ENCODE peak calls at places on chromosomes 11 and 22, in nine cellular contexts. C is body of pancreas, K is ovary, T is OCI-LY7, J is mammary epithelial cell, Q is uterus, Z is tibial artery, F is hepatocyte, S is upper lobe of right lung. L is an unnamed sample. For H3K36me3, the result is how much of the 10 kb centered on the place peaks cover.

GRCh38 chr11:8930456-8931175 is 2.1 kb downstream of the C11orf16 start:
- DNase-seq in F (no peak), J (no peak), S (no peak), C (no peak), Q (no peak), T (no peak), K (no peak), Z (no peak), L (no peak)

GRCh38 chr11:70399681-70400112 is 1.4 kb downstream of the CTTN start:
- DNase-seq in Z (peak), Q (peak), C (peak), S (peak), K (peak), J (peak), F (peak), T (no peak), L (peak)

GRCh38 chr22:19719055-19719482 is 4.3 kb upstream of the GP1BB start:
- DNase-seq in K (peak), Q (no peak), Z (no peak), F (no peak), S (no peak), T (no peak), C (no peak), J (no peak), L (no peak)

GRCh38 chr22:39478461-39478860 is 21.6 kb downstream of the MGAT3 start:
- DNase-seq in T (no peak), C (peak), K (no peak), F (peak), S (no peak), Z (no peak), J (peak), Q (no peak), L (no peak)

GRCh38 chr22:35172452-35172851 is 84.8 kb upstream of the HMGXB4 start:
- DNase-seq in J (no peak), K (no peak), F (no peak), C (no peak), Z (no peak), S (peak), Q (no peak), T (no peak), L (no peak)

GRCh38 chr11:11442791-11443190 is 89.7 kb upstream of the CSNK2A3 start:
- DNase-seq in Z (no peak), Q (no peak), K (no peak), S (no peak), F (peak), J (no peak), T (no peak), C (no peak), L (no peak)

GRCh38 chr11:117748771-117749540 is 48.1 kb downstream of the DSCAML1 start:
- DNase-seq in C (no peak), F (peak), Q (no peak), T (no peak), K (no peak), J (no peak), S (no peak), Z (no peak), L (no peak)

GRCh38 chr11:124917115-124917637 is 1.9 kb upstream of the HEPN1 start:
- DNase-seq in F (no peak), Q (no peak), J (no peak), S (no peak), Z (no peak), K (no peak), T (no peak), C (no peak), L (no peak)

GRCh38 chr11:2093575-2094353 is 45.4 kb downstream of the IGF2 start:
- DNase-seq in Q (no peak), T (no peak), S (peak), F (no peak), C (peak), Z (peak), J (peak), K (no peak), L (no peak)

GRCh38 chr11:45021001-45021400 is 70.3 kb upstream of the TP53I11 start:
- DNase-seq in F (no peak), Q (no peak), C (no peak), J (no peak), Z (peak), T (peak), K (no peak), S (no peak), L (peak)

GRCh38 chr22:20260071-20260722 is 7.9 kb downstream of the RTN4R start:
- DNase-seq in K (no peak), T (no peak), F (no peak), Q (no peak), C (no peak), Z (no peak), S (no peak), J (no peak), L (no peak)

GRCh38 chr22:25396615-25397200 is 167.8 kb upstream of the GRK3 start:
- DNase-seq in T (no peak), K (no peak), F (no peak), S (no peak), C (no peak), J (no peak), Z (no peak), Q (no peak), L (no peak)

GRCh38 chr11:44978961-44979331 is 28.3 kb upstream of the TP53I11 start:
- DNase-seq in C (peak), Q (no peak), J (peak), F (no peak), T (no peak), S (no peak), Z (no peak), K (no peak), L (no peak)

DNA sequence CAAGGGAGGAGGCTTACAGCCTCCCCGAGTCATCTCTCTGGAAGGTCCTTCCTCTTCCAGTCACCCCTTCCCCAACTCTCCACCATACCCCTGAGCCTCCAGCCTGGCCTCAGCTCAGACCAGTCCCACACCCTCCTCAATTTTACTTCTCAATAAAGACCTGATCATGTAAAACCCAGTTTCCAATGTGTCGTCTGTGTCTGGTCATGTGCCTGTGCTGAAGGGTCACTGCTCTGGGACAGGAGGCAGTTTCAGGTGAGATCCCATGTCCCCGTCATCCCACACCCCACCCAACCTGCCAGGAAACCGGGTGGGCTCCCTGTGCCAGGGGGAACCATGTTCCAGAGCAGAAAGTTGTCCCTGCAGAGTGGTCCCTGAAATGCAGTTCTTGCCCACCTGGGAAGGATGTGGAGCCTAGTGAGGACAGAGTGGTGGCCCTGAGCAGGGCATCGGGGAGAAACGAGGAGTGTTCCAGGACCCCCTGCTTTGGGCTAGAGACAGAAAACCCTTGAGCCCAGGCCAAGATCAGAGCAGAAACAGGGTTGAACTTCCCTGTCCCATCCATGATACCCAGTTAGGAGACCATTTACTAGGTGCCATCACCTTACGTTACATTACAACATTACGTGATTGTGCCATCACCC is 19.4 kb downstream of the IGLL5 start:
- DNase-seq in S (no peak), K (no peak), F (no peak), J (no peak), Z (no peak), Q (no peak), C (no peak), T (no peak), L (no peak)
- H3K36me3 ChIP-seq in S (under half), K (under half), F (under half), J (under half), Z (under half), Q (under half), C (under half), T (under half), L (under half)

GRCh38 chr11:12868315-12869073 is 140.6 kb upstream of the RASSF10 start:
- DNase-seq in J (no peak), Q (no peak), K (no peak), S (no peak), Z (no peak), C (no peak), F (no peak), T (no peak), L (no peak)
- TF ChIP-seq CTCF in J (peak), Q (peak), K (peak), S (no peak), Z (no peak), C (peak), F (peak), T (peak), L (peak)

GRCh38 chr22:45885171-45885840 is 91.7 kb downstream of the WNT7B start:
- DNase-seq in C (no peak), Q (no peak), T (no peak), Z (no peak), K (no peak), F (no peak), S (peak), J (no peak), L (peak)

GRCh38 chr22:45887202-45888131 is 89.5 kb downstream of the WNT7B start:
- DNase-seq in K (no peak), S (peak), F (no peak), Q (no peak), C (peak), Z (no peak), T (no peak), J (peak), L (no peak)

GRCh38 chr22:45886502-45886901 is 90.5 kb downstream of the WNT7B start:
- DNase-seq in K (no peak), F (no peak), S (peak), Q (no peak), T (no peak), J (no peak), Z (no peak), C (no peak), L (no peak)

GRCh38 chr22:45884201-45885067 is 92.5 kb downstream of the WNT7B start:
- DNase-seq in S (peak), J (no peak), T (no peak), Z (no peak), C (no peak), K (no peak), F (no peak), Q (no peak), L (peak)

DNA sequence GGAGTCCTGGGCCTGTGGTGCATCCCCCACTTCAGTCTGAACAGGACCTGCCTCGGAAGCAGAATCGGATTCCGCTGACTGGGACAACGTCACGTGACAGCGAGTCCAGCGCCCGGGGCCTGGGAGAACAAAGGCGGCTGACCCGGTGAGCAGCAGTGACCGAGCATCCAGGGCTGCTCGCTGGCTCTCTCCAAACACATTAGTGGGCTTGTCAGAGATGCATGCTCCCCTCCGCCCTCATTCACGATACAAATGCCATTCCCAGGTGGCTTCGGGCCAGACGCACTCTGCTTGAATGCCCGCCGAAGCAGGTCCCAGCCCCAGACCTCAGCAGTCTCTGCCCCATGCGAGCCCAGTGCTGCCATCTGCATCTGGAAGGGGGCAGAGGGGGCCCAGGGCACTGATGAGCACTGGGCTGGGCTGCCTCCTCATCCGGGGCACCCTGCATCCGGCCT is 91.0 kb downstream of the WNT7B start:
- DNase-seq in C (no peak), S (peak), J (no peak), F (no peak), Z (no peak), K (no peak), T (no peak), Q (no peak), L (no peak)
- H3K36me3 ChIP-seq in C (under half), S (under half), J (under half), F (under half), Z (under half), K (under half), T (under half), Q (under half), L (under half)

GRCh38 chr11:114027941-114028340 is 31.6 kb upstream of the ZBTB16 start:
- DNase-seq in T (peak), C (no peak), J (no peak), S (no peak), Q (no peak), F (no peak), K (no peak), Z (no peak), L (no peak)
- TF ChIP-seq CTCF in T (peak), C (no peak), J (no peak), S (no peak), Q (peak), F (peak), K (no peak), Z (no peak), L (no peak)

GRCh38 chr11:674406-674805 is 20.6 kb downstream of the DEAF1 start:
- DNase-seq in J (no peak), Z (no peak), K (no peak), C (no peak), Q (no peak), S (no peak), F (no peak), T (no peak), L (no peak)
- H3K36me3 ChIP-seq in J (under half), Z (under half), K (under half), C (under half), Q (under half), S (half or more), F (under half), T (half or more), L (half or more)

DNA sequence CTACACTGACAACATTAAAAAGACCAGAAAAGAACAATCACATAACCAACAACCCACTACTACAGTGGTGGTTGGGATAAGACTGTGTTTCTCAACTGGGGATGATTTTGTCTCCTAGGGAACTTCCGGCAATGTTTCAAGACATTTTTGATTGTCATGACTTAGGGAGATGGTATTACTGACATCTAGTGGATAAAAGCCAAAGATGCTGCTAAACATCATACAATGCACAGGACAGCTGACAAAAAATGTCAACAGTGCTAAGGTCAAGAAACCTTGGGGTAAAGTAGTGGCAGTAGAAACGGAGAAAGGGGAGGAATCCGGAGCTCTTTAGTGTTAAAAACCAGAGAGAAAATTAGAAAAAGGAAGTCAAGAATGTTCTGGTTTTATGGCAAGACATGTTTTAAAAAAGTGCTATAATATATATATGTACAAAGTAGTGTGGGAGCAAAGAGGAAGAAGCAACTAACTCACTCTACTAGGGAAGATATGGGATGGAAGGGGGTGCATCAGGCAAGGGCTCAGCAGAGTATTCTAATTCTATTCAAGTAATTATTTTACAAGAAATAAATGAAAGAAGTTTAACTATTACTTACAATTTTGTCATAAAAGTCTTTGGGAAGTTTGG is 37.2 kb downstream of the CKAP5 start:
- DNase-seq in J (peak), F (peak), Z (no peak), S (no peak), T (peak), Q (no peak), C (no peak), K (no peak), L (no peak)
- TF ChIP-seq CTCF in J (peak), F (peak), Z (peak), S (peak), T (peak), Q (no peak), C (no peak), K (no peak), L (no peak)

GRCh38 chr22:41286639-41287091 is 678 bp upstream of the RANGAP1 start:
- DNase-seq in T (peak), Z (peak), F (peak), C (peak), S (no peak), K (no peak), Q (no peak), J (no peak), L (peak)
- H3K36me3 ChIP-seq in T (under half), Z (under half), F (under half), C (under half), S (under half), K (under half), Q (under half), J (under half), L (under half)